ENCODE peak calls at places on chromosomes 6 and 20, in six cellular contexts. M, G, S, A, T and L are unnamed samples.

GRCh38 chr20:57566803-57567459 is 6.0 kb downstream of the PCK1 start:
- DNase-seq in M (no peak), G (no peak), S (peak; percentile 70), A (no peak), T (no peak), L (no peak)

GRCh38 chr6:35491558-35492541 is 5.0 kb downstream of the TEAD3 start:
- DNase-seq in M (no peak), G (no peak), S (no peak), A (peak; percentile 78), T (no peak), L (no peak)

GRCh38 chr6:30721198-30722024 is 1.3 kb downstream of the TUBB start:
- DNase-seq in M (peak; percentile 87), G (no peak), S (peak; percentile 93), A (peak; percentile 96), T (peak; percentile 91), L (peak; percentile 92)

GRCh38 chr6:32405656-32406055 is 1.3 kb downstream of the BTNL2 start:
- DNase-seq in M (no peak), G (no peak), S (no peak), A (no peak), T (no peak), L (no peak)

GRCh38 chr6:90707223-90707622 is 120.4 kb upstream of the MAP3K7 start:
- DNase-seq in M (no peak), G (no peak), S (no peak), A (no peak), T (no peak), L (no peak)

GRCh38 chr6:113351183-113351834 is 505.8 kb upstream of the MARCKS start:
- DNase-seq in M (peak; percentile 83), G (no peak), S (no peak), A (no peak), T (no peak), L (no peak)

GRCh38 chr20:45833883-45834796 is 541 bp downstream of the SNX21 start:
- DNase-seq in M (peak; percentile 49), G (peak; percentile 75), S (peak; percentile 78), A (peak; percentile 91), T (peak; percentile 93), L (peak; percentile 75)

GRCh38 chr6:166862287-166862977 is 93.9 kb downstream of the RNASET2 start:
- DNase-seq in M (no peak), G (peak; percentile 5), S (no peak), A (peak; percentile 26), T (peak; percentile 81), L (peak; percentile 60)

GRCh38 chr6:127173541-127173940 is 55.1 kb downstream of the RSPO3 start:
- DNase-seq in M (no peak), G (no peak), S (no peak), A (no peak), T (no peak), L (no peak)

GRCh38 chr6:4935486-4935885 is 68.4 kb downstream of the RPP40 start:
- DNase-seq in M (no peak), G (no peak), S (no peak), A (no peak), T (no peak), L (no peak)

GRCh38 chr6:110690916-110691315 is 124.4 kb downstream of the CDK19 start:
- DNase-seq in M (no peak), G (no peak), S (no peak), A (no peak), T (no peak), L (no peak)

GRCh38 chr6:143332153-143332845 is 118.2 kb downstream of the ADAT2 start:
- DNase-seq in M (no peak), G (no peak), S (no peak), A (no peak), T (no peak), L (no peak)

GRCh38 chr6:143329323-143329722 is 121.2 kb downstream of the ADAT2 start:
- DNase-seq in M (peak; percentile 41), G (no peak), S (no peak), A (no peak), T (no peak), L (no peak)

GRCh38 chr6:143328885-143329284 is 121.6 kb downstream of the ADAT2 start:
- DNase-seq in M (peak; percentile 27), G (no peak), S (no peak), A (no peak), T (no peak), L (no peak)

GRCh38 chr6:143333081-143333480 is 117.4 kb downstream of the ADAT2 start:
- DNase-seq in M (no peak), G (no peak), S (no peak), A (no peak), T (no peak), L (no peak)

DNA sequence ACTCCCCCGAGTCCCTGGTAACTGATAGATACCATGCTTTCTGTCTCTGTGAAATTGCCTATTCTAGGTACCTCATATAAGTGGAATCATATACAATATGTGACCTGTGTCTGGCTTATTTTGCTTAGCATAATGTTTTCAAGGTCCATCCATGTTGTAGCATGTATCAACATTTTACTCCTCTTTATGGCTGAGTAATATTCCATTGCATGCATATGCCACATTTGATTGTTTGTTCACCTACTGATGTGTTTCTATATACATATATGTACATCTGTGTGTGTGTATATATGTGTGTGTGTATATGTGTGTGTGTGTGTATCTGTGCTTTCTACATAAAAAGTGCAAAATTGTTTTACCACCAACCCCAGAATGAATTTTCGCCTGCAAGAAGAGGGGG is 119.1 kb downstream of the ADAT2 start:
- DNase-seq in M (no peak), G (no peak), S (no peak), A (no peak), T (no peak), L (no peak)
- TF ChIP-seq POLR2A in M (no peak), G (no peak), S (no peak), A (no peak), T (no peak), L (no peak)

GRCh38 chr6:12577124-12577845 is 139.3 kb upstream of the PHACTR1 start:
- DNase-seq in M (peak; percentile 64), G (no peak), S (no peak), A (no peak), T (no peak), L (no peak)

GRCh38 chr6:12569646-12570045 is 146.9 kb upstream of the PHACTR1 start:
- DNase-seq in M (no peak), G (no peak), S (no peak), A (no peak), T (no peak), L (no peak)

GRCh38 chr6:12570461-12571030 is 146.0 kb upstream of the PHACTR1 start:
- DNase-seq in M (peak; percentile 59), G (no peak), S (no peak), A (no peak), T (no peak), L (peak; percentile 62)

GRCh38 chr6:12576389-12576788 is 140.2 kb upstream of the PHACTR1 start:
- DNase-seq in M (peak; percentile 58), G (no peak), S (no peak), A (no peak), T (no peak), L (no peak)

DNA sequence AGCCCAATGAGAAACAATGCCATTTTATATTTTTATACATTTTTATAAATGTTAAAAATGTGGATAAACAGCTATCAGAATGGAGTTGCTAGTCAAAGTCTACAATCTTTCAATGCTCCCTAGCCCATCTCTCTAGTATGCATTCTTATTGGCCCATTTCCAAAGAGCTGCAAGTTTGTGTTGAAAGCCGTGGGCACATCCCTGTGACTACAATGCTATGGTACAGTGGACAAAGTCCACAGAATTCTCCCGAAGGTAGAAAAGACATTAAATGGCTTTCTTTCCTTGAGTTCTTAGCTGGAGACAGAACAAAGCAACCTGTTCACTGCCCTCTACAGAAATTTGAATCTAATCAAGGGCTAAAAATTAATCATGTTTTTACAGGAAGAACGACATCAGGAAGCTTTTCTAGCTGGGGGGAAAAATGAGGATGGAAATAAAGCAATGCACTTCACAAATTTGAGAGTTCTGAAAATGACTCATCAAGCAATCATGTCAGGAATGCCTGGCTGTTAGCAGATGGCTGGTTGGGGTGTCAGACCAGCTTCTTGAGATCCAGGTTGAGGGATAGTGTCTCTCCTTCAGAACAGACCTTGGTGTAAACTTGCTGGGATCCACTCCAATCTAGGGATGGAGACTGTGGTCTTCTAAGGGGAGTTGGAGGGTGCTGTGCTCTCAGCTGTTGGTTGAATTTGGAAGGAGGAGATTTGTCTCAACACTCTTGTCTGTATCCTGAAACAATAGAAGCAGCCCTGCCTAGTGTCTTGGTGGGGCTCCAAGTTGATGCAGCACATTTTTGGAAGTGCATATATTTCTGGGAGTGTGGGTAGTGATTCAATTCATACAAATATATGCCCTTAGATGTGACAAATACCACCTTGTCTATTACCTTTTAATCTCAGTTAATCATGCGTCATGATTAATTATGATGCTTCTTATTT is 143.4 kb upstream of the PHACTR1 start:
- DNase-seq in M (peak; percentile 79), G (peak; percentile 44), S (no peak), A (no peak), T (no peak), L (no peak)
- H3K4me1 ChIP-seq in M (peaks cover 9% of the 10 kb centered on the region), G (peaks cover 70% of the 10 kb centered on the region), S (no peaks in the 10 kb centered on the region), A (no peaks in the 10 kb centered on the region), T (peaks cover 2% of the 10 kb centered on the region), L (peaks cover 14% of the 10 kb centered on the region)

GRCh38 chr6:46010771-46011170 is 4.9 kb downstream of the CLIC5 start:
- DNase-seq in M (no peak), G (no peak), S (no peak), A (no peak), T (no peak), L (peak; percentile 27)
- H3K4me3 ChIP-seq in M (no peak overlapping the region), G (no peak overlapping the region), S (no peak overlapping the region), A (no peak overlapping the region), T (no peak overlapping the region), L (no peak overlapping the region)

DNA sequence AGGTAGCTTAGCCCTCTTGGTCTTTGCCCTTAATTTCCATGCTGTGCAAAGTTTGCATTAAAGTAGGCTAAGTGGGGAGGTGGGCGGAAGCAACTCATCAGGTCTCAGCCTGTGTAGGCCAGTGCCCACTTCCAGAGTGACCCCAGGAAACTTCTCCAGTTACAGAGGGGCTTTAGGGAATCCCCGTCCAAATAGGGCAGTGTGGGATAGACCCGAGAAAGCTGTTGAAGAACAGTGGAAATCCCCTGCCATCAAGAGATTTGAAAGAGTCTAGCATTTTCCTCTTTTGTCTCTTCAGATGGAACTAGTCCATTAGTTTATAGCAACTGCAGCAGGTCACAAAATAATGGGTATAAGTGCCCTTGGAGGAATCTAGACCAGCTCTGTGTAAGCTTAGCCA is 20.2 kb downstream of the SF3B5 start:
- DNase-seq in M (no peak), G (no peak), S (no peak), A (no peak), T (no peak), L (no peak)
- TF ChIP-seq POLR2A in M (no peak), G (no peak), S (no peak), A (no peak), T (no peak), L (no peak)